ENCODE peak calls at places on chromosomes 7 and 10, in five cellular contexts. U, Z, N, C and J are unnamed samples.
A peak's percentile ranks its signal among the peaks of the same experiment; 100 is the strongest.

GRCh38 chr7:157977306-157977705 is 610.3 kb downstream of the PTPRN2 start:
- DNase-seq in U (no peak), Z (no peak), N (no peak), C (no peak), J (no peak)

GRCh38 chr10:604716-605631 is 84.5 kb downstream of the DIP2C start:
- DNase-seq in U (no peak), Z (no peak), N (no peak), C (no peak), J (no peak)

GRCh38 chr10:131450220-131450765 is 138.8 kb upstream of the TCERG1L start:
- DNase-seq in U (no peak), Z (no peak), N (no peak), C (no peak), J (no peak)

GRCh38 chr7:155356323-155357105 is 58.8 kb downstream of the INSIG1 start:
- DNase-seq in U (peak; percentile 27), Z (no peak), N (peak; percentile 18), C (peak; percentile 73), J (no peak)

GRCh38 chr7:77866370-77866769 is 67.8 kb downstream of the PHTF2 start:
- DNase-seq in U (no peak), Z (no peak), N (no peak), C (peak; percentile 29), J (no peak)

GRCh38 chr7:107194051-107194450 is 25.2 kb downstream of the HBP1 start:
- DNase-seq in U (no peak), Z (no peak), N (no peak), C (no peak), J (no peak)

GRCh38 chr10:108392286-108392685 is 1227.8 kb upstream of the SORCS1 start:
- DNase-seq in U (no peak), Z (no peak), N (peak; percentile 66), C (no peak), J (no peak)

GRCh38 chr10:72311667-72312066 is 37.9 kb downstream of the DDIT4 start:
- DNase-seq in U (no peak), Z (no peak), N (no peak), C (peak; percentile 16), J (no peak)

GRCh38 chr7:95046494-95047240 is 139.3 kb downstream of the PPP1R9A start:
- DNase-seq in U (no peak), Z (no peak), N (no peak), C (no peak), J (no peak)

GRCh38 chr7:139855498-139856270 is 26.6 kb downstream of the TBXAS1 start:
- DNase-seq in U (peak; percentile 44), Z (no peak), N (no peak), C (peak; percentile 99), J (no peak)

GRCh38 chr7:88310950-88311674 is 4.4 kb upstream of the STEAP4 start:
- DNase-seq in U (no peak), Z (no peak), N (no peak), C (no peak), J (no peak)

GRCh38 chr10:44426247-44427034 is 41.5 kb upstream of the CXCL12 start:
- DNase-seq in U (no peak), Z (no peak), N (no peak), C (no peak), J (no peak)

GRCh38 chr7:45239486-45239885 is 81.9 kb downstream of the RAMP3 start:
- DNase-seq in U (no peak), Z (no peak), N (peak; percentile 82), C (no peak), J (no peak)

GRCh38 chr10:86366902-86367338 is 325 bp upstream of the GRID1 start:
- DNase-seq in U (peak; percentile 35), Z (no peak), N (no peak), C (no peak), J (peak; percentile 84)

GRCh38 chr10:44253769-44254462 is 131.0 kb downstream of the CXCL12 start:
- DNase-seq in U (no peak), Z (no peak), N (no peak), C (no peak), J (no peak)

GRCh38 chr7:116357776-116358670 is 141.5 kb upstream of the CAV2 start:
- DNase-seq in U (no peak), Z (no peak), N (peak; percentile 77), C (no peak), J (no peak)

GRCh38 chr7:1193593-1194424 is 33.8 kb upstream of the ZFAND2A start:
- DNase-seq in U (no peak), Z (no peak), N (no peak), C (peak; percentile 81), J (no peak)

GRCh38 chr7:91918356-91918755 is 22.3 kb upstream of the AKAP9 start:
- DNase-seq in U (no peak), Z (no peak), N (no peak), C (no peak), J (no peak)

GRCh38 chr10:126902157-126902556 is 3.1 kb upstream of the DOCK1 start:
- DNase-seq in U (no peak), Z (no peak), N (peak; percentile 18), C (no peak), J (peak; percentile 44)

GRCh38 chr10:5385224-5385623 is 19.4 kb downstream of the TUBAL3 start:
- DNase-seq in U (no peak), Z (no peak), N (no peak), C (no peak), J (no peak)